ENCODE peak calls at places on chromosome 21, in eight cellular contexts. Z is mammary epithelial cell, V is BJ, H is heart right ventricle, G is fibroblast of pulmonary artery, C is heart left ventricle, M is fibroblast of lung, D is foreskin fibroblast. O is an unnamed sample.
A peak's percentile ranks its signal among the peaks of the same experiment; 100 is the strongest.

GRCh38 chr21:33174756-33175155 is 55.0 kb upstream of the IFNAR2 start:
- DNase-seq in Z (no peak), V (no peak), H (no peak), G (no peak), C (no peak), M (no peak), D (no peak), O (no peak)

GRCh38 chr21:31117046-31117916 is 79.0 kb upstream of the KRTAP19-8 start:
- DNase-seq in Z (peak; percentile 73), V (peak; percentile 8), H (no peak), G (peak; percentile 71), C (no peak), M (peak; percentile 81), D (peak; percentile 53), O (peak; percentile 86)

GRCh38 chr21:41559658-41560599 is 52.0 kb upstream of the TMPRSS2 start:
- DNase-seq in Z (no peak), V (peak; percentile 59), H (no peak), G (peak; percentile 50), C (no peak), M (no peak), D (peak; percentile 73), O (peak; percentile 95)

GRCh38 chr21:18298228-18298627 is 53.6 kb downstream of the CHODL start:
- DNase-seq in Z (no peak), V (no peak), H (no peak), G (no peak), C (no peak), M (no peak), D (no peak), O (no peak)

GRCh38 chr21:35713914-35714313 is 346.4 kb downstream of the SETD4 start:
- DNase-seq in Z (no peak), V (no peak), H (no peak), G (no peak), C (no peak), M (no peak), D (no peak), O (no peak)

GRCh38 chr21:14888202-14888601 is 176.6 kb downstream of the NRIP1 start:
- DNase-seq in Z (no peak), V (no peak), H (no peak), G (no peak), C (no peak), M (no peak), D (no peak), O (no peak)

GRCh38 chr21:41171210-41171609 is 3.2 kb downstream of the BACE2 start:
- DNase-seq in Z (peak; percentile 96), V (no peak), H (no peak), G (peak; percentile 42), C (peak; percentile 50), M (no peak), D (no peak), O (no peak)

GRCh38 chr21:41369105-41369914 is 7.5 kb downstream of the MX2 start:
- DNase-seq in Z (no peak), V (no peak), H (peak; percentile 54), G (no peak), C (peak; percentile 74), M (no peak), D (no peak), O (peak; percentile 31)

GRCh38 chr21:41850085-41850484 is 29.1 kb downstream of the PRDM15 start:
- DNase-seq in Z (no peak), V (no peak), H (no peak), G (no peak), C (no peak), M (no peak), D (no peak), O (no peak)

GRCh38 chr21:43892984-43893535 is 28.0 kb downstream of the AGPAT3 start:
- DNase-seq in Z (no peak), V (no peak), H (no peak), G (no peak), C (no peak), M (no peak), D (no peak), O (no peak)

GRCh38 chr21:28961927-28962326 is 30.8 kb downstream of the LTN1 start:
- DNase-seq in Z (no peak), V (no peak), H (no peak), G (no peak), C (no peak), M (no peak), D (no peak), O (no peak)

GRCh38 chr21:41745971-41746743 is 20.7 kb downstream of the RIPK4 start:
- DNase-seq in Z (no peak), V (no peak), H (no peak), G (no peak), C (no peak), M (no peak), D (no peak), O (no peak)

GRCh38 chr21:30146558-30147282 is 19.9 kb downstream of the CLDN17 start:
- DNase-seq in Z (peak; percentile 93), V (no peak), H (no peak), G (no peak), C (no peak), M (no peak), D (no peak), O (no peak)

GRCh38 chr21:42922918-42923317 is 2.5 kb downstream of the ERVH48-1 start:
- DNase-seq in Z (no peak), V (no peak), H (no peak), G (no peak), C (no peak), M (no peak), D (no peak), O (no peak)

GRCh38 chr21:36113647-36114428 is 21.0 kb upstream of the CBR3 start:
- DNase-seq in Z (no peak), V (no peak), H (no peak), G (no peak), C (no peak), M (no peak), D (no peak), O (no peak)

DNA sequence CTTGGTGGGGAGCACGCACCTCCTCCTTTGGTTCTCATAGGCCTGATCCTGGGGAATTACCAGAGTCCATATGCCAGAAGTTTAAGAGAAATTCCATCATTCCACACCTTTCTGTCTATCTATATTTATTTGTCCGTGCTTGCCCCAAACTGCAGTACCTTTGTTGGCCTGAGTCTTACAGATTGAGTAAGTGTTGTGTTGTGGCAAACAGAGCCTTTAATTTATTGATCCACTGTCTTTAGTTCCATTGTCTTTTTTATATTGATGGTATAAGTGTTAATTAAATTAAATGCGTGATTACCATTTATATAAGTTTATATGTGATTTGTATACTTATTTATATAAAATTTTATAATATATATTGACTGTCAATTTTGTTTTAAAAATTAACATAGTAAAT is 4.9 kb downstream of the SH3BGR start:
- DNase-seq in Z (no peak), V (no peak), H (no peak), G (peak; percentile 2), C (no peak), M (no peak), D (no peak), O (no peak)
- TF ChIP-seq CTCF in Z (peak; percentile 51), V (peak; percentile 21), H (no peak), G (peak; percentile 18), C (no peak), M (peak; percentile 29), D (peak; percentile 5), O (peak; percentile 22)

DNA sequence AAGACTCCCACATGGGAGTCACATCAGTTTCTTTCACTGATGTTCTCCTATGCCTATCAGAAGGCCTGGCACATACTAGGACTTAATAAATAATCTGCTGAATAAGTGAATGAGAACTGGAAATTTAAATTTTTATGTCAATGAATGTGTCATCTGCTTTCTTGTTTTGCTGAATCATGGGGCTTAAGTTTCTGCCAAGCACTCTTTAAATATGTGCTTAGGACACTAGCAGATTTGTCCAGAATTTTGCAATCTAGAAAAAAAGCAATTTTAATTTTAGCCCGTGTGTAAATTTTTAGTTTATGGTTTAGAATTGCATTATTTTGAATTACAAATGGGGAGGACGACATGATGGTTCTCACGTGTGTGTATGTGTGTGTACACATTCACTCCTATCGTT is 803.1 kb downstream of the USP25 start:
- DNase-seq in Z (no peak), V (no peak), H (no peak), G (peak; percentile 66), C (no peak), M (peak; percentile 73), D (peak; percentile 40), O (peak; percentile 81)
- H3K4me3 ChIP-seq in Z (no peak overlapping the region), V (no peak overlapping the region), H (no peak overlapping the region), G (no peak overlapping the region), C (no peak overlapping the region), M (no peak overlapping the region), D (no peak overlapping the region), O (no peak overlapping the region)

GRCh38 chr21:37458669-37459276 is 92.2 kb downstream of the DYRK1A start:
- DNase-seq in Z (no peak), V (no peak), H (no peak), G (no peak), C (no peak), M (no peak), D (no peak), O (no peak)

GRCh38 chr21:37462087-37462861 is 95.7 kb downstream of the DYRK1A start:
- DNase-seq in Z (no peak), V (no peak), H (no peak), G (no peak), C (no peak), M (no peak), D (no peak), O (no peak)

GRCh38 chr21:37459575-37459974 is 93.0 kb downstream of the DYRK1A start:
- DNase-seq in Z (no peak), V (no peak), H (no peak), G (peak; percentile 45), C (no peak), M (peak; percentile 38), D (peak; percentile 47), O (peak; percentile 69)

GRCh38 chr21:37461494-37461893 is 94.9 kb downstream of the DYRK1A start:
- DNase-seq in Z (no peak), V (no peak), H (no peak), G (no peak), C (no peak), M (peak; percentile 44), D (no peak), O (no peak)

GRCh38 chr21:37460196-37460595 is 93.6 kb downstream of the DYRK1A start:
- DNase-seq in Z (no peak), V (no peak), H (no peak), G (no peak), C (no peak), M (no peak), D (no peak), O (no peak)
- TF ChIP-seq CTCF in Z (no peak), V (peak; percentile 16), H (no peak), G (peak; percentile 17), C (no peak), M (no peak), D (no peak), O (peak; percentile 16)

GRCh38 chr21:34613679-34614442 is 1.1 kb downstream of the RCAN1 start:
- DNase-seq in Z (peak; percentile 4), V (no peak), H (no peak), G (no peak), C (no peak), M (no peak), D (no peak), O (peak; percentile 31)

GRCh38 chr21:34614443-34614692 is 545 bp downstream of the RCAN1 start:
- DNase-seq in Z (no peak), V (no peak), H (no peak), G (no peak), C (peak; percentile 40), M (no peak), D (no peak), O (no peak)

GRCh38 chr21:34617753-34618339 is 2.9 kb upstream of the RCAN1 start:
- DNase-seq in Z (no peak), V (no peak), H (no peak), G (no peak), C (no peak), M (no peak), D (no peak), O (no peak)

GRCh38 chr21:34614693-34615486 is at the start of gene RCAN1:
- DNase-seq in Z (peak; percentile 91), V (peak; percentile 56), H (peak; percentile 87), G (peak; percentile 93), C (peak; percentile 95), M (peak; percentile 93), D (peak; percentile 87), O (peak; percentile 89)

GRCh38 chr21:34615487-34615814 is 538 bp upstream of the RCAN1 start:
- DNase-seq in Z (no peak), V (no peak), H (no peak), G (no peak), C (no peak), M (no peak), D (no peak), O (no peak)
- H3K4me3 ChIP-seq in Z (peak overlapping the region; percentile 81), V (peak overlapping the region; percentile 76), H (peak overlapping the region; percentile 72), G (peak overlapping the region; percentile 74), C (peak overlapping the region; percentile 91), M (peak overlapping the region; percentile 77), D (peak overlapping the region; percentile 55), O (peak overlapping the region; percentile 71)

O was measured in fibroblast of mammary gland.